ENCODE peak calls at places on chromosomes 16 and 17, in four cellular contexts. I, W, V and D are unnamed samples.
A peak's percentile ranks its signal among the peaks of the same experiment; 100 is the strongest.

GRCh38 chr16:89378947-89379771 is 111.2 kb downstream of the ANKRD11 start:
- DNase-seq in I (no peak), W (no peak), V (no peak), D (no peak)

GRCh38 chr17:3773511-3773910 is 27.5 kb downstream of the ITGAE start:
- DNase-seq in I (no peak), W (no peak), V (no peak), D (no peak)

GRCh38 chr16:19287241-19287640 is 1.7 kb downstream of the CLEC19A start:
- DNase-seq in I (no peak), W (no peak), V (no peak), D (no peak)

GRCh38 chr16:67235816-67236547 is 9.1 kb downstream of the TMEM208 start:
- DNase-seq in I (peak; percentile 23), W (no peak), V (no peak), D (no peak)

GRCh38 chr17:60077672-60078519 is 825 bp downstream of the HEATR6 start:
- DNase-seq in I (no peak), W (no peak), V (no peak), D (no peak)

GRCh38 chr16:89315791-89316581 is 98.5 kb downstream of the ZNF778 start:
- DNase-seq in I (no peak), W (peak; percentile 29), V (no peak), D (no peak)

GRCh38 chr16:55842369-55843104 is 9.6 kb upstream of the CES1 start:
- DNase-seq in I (peak; percentile 61), W (peak; percentile 56), V (no peak), D (peak; percentile 52)

GRCh38 chr17:78935419-78936323 is 10.5 kb upstream of the TIMP2 start:
- DNase-seq in I (peak; percentile 26), W (no peak), V (no peak), D (peak; percentile 43)

GRCh38 chr17:76540381-76541300 is 797 bp downstream of the PRCD start:
- DNase-seq in I (peak; percentile 98), W (peak; percentile 73), V (peak; percentile 95), D (peak; percentile 97)

GRCh38 chr17:7885357-7886226 is 3.0 kb upstream of the CHD3 start:
- DNase-seq in I (peak; percentile 55), W (no peak), V (peak; percentile 53), D (peak; percentile 77)

GRCh38 chr17:72592242-72592966 is 471.6 kb downstream of the SOX9 start:
- DNase-seq in I (peak; percentile 56), W (peak; percentile 78), V (peak; percentile 81), D (peak; percentile 96)

GRCh38 chr16:46629331-46629843 is 8.2 kb upstream of the SHCBP1 start:
- DNase-seq in I (peak; percentile 42), W (peak; percentile 60), V (no peak), D (peak; percentile 50)

GRCh38 chr17:48175692-48176450 is 68.3 kb downstream of the SNX11 start:
- DNase-seq in I (no peak), W (no peak), V (no peak), D (no peak)
- TF ChIP-seq ELF4 in I (no peak), W (no peak), V (no peak), D (no peak)

DNA sequence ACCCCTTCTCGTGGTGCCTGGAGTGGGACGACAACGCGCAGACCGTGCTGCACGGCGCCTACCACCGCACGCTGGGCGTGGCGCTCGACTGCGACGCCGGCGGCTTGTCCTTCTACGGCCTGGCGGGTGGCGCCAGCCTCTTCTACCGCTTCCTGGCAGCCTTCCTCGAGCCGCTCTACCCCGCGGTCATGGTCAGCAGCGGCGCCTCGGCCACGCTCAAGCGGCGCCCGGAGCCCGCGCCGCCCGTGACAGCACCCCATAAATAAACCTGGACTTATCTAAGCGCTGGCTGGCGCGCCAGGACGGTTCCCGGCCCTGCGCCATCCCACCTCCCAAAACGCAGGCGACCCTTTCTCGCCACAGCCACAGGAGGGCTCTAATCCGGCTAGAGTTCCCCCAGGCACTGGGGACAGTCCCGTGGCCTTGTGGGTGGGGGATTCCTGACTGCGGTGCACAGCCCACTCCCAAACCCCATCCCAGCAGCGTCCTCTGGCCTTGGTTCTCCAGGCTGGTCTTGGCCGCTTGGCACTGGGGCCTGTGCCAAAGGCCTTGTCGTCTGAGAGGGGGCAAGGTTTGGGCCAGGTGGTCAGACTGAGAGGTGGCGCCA is 10.2 kb upstream of the SLC16A5 start:
- DNase-seq in I (no peak), W (no peak), V (peak; percentile 51), D (no peak)
- TF ChIP-seq ELF4 in I (no peak), W (no peak), V (no peak), D (no peak)

DNA sequence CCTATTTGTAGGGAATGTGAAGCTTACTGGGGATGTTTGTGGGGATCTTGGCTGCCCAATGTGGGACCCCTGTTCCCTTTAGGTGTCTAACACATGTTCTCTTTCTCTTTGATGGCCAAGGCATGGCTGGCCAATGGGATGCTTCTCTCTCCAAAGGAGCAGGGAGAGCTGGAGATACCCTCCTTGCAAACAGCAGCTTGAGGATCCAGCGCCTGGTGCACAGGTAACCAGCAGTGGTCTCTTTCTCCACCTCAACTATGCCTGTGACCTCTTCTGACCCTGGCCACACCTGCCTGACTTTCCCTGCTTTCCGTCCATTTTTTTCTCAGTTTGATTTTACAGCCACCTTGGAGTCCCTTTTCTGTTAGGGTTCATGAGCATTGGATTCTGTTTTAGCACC is 16.8 kb upstream of the NKD1 start:
- DNase-seq in I (no peak), W (no peak), V (no peak), D (no peak)
- TF ChIP-seq ELF4 in I (no peak), W (no peak), V (no peak), D (no peak)

GRCh38 chr16:69921125-69921524 is 30.0 kb upstream of the CLEC18A start:
- DNase-seq in I (no peak), W (no peak), V (no peak), D (no peak)
- TF ChIP-seq ELF4 in I (no peak), W (no peak), V (no peak), D (no peak)

GRCh38 chr16:30697264-30698138 is 1.5 kb upstream of the SRCAP start:
- DNase-seq in I (peak; percentile 86), W (no peak), V (no peak), D (peak; percentile 99)
- TF ChIP-seq ELF4 in I (no peak), W (no peak), V (no peak), D (no peak)

GRCh38 chr16:81846105-81846504 is 67.0 kb downstream of the PLCG2 start:
- DNase-seq in I (no peak), W (no peak), V (no peak), D (no peak)

GRCh38 chr16:81838794-81839193 is 59.7 kb downstream of the PLCG2 start:
- DNase-seq in I (no peak), W (no peak), V (no peak), D (no peak)

GRCh38 chr16:81842564-81843242 is 63.6 kb downstream of the PLCG2 start:
- DNase-seq in I (no peak), W (no peak), V (no peak), D (no peak)

GRCh38 chr16:81841709-81842108 is 62.6 kb downstream of the PLCG2 start:
- DNase-seq in I (no peak), W (no peak), V (no peak), D (no peak)

GRCh38 chr16:81843243-81843582 is 64.1 kb downstream of the PLCG2 start:
- DNase-seq in I (no peak), W (no peak), V (no peak), D (no peak)
- TF ChIP-seq ELF4 in I (no peak), W (no peak), V (no peak), D (no peak)

GRCh38 chr17:4972322-4972721 is 4.7 kb upstream of the SPAG7 start:
- DNase-seq in I (no peak), W (no peak), V (no peak), D (no peak)

GRCh38 chr17:4972752-4973151 is 5.1 kb upstream of the SPAG7 start:
- DNase-seq in I (no peak), W (no peak), V (peak; percentile 40), D (no peak)

GRCh38 chr17:4973431-4973830 is 5.8 kb upstream of the SPAG7 start:
- DNase-seq in I (no peak), W (no peak), V (no peak), D (no peak)

GRCh38 chr17:4970273-4970672 is 2.7 kb upstream of the SPAG7 start:
- DNase-seq in I (no peak), W (no peak), V (no peak), D (no peak)

GRCh38 chr17:4971826-4972225 is 4.2 kb upstream of the SPAG7 start:
- DNase-seq in I (no peak), W (no peak), V (no peak), D (no peak)
- TF ChIP-seq ELF4 in I (no peak), W (no peak), V (no peak), D (no peak)

GRCh38 chr16:7420843-7421242 is 88.2 kb downstream of the RBFOX1 start:
- DNase-seq in I (no peak), W (no peak), V (no peak), D (no peak)

GRCh38 chr16:7422489-7422888 is 89.8 kb downstream of the RBFOX1 start:
- DNase-seq in I (no peak), W (no peak), V (no peak), D (no peak)

GRCh38 chr16:7421578-7421977 is 88.9 kb downstream of the RBFOX1 start:
- DNase-seq in I (no peak), W (no peak), V (no peak), D (no peak)

DNA sequence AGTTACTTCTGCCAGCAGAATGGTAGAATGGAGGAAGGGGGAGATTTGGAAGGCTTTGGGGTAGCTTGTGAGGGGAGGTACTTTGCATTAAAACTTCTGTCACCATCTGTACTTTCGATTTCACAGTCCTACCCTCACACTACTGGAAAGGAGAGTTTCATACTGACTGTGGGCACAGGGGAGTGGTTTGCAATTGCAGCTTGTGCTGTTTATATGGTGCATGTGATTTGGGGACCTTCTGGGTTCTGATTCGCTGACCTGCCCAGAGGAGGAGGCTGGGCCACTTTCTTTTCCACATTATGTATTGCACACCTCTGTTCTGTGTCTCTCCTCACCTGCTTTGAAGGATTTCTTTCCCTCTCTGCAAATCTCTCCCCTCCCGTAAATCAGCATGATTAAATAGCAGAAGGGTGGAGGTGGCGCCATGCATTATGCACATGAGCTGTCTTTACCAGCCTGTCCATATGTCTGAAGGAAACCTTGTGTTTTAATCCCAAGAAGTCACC is 90.8 kb downstream of the RBFOX1 start:
- DNase-seq in I (no peak), W (no peak), V (no peak), D (no peak)
- TF ChIP-seq ELF4 in I (no peak), W (no peak), V (no peak), D (no peak)

GRCh38 chr17:55760643-55761355 is 9.9 kb downstream of the PCTP start:
- DNase-seq in I (no peak), W (no peak), V (no peak), D (no peak)
- TF ChIP-seq ELF4 in I (no peak), W (no peak), V (no peak), D (no peak)

DNA sequence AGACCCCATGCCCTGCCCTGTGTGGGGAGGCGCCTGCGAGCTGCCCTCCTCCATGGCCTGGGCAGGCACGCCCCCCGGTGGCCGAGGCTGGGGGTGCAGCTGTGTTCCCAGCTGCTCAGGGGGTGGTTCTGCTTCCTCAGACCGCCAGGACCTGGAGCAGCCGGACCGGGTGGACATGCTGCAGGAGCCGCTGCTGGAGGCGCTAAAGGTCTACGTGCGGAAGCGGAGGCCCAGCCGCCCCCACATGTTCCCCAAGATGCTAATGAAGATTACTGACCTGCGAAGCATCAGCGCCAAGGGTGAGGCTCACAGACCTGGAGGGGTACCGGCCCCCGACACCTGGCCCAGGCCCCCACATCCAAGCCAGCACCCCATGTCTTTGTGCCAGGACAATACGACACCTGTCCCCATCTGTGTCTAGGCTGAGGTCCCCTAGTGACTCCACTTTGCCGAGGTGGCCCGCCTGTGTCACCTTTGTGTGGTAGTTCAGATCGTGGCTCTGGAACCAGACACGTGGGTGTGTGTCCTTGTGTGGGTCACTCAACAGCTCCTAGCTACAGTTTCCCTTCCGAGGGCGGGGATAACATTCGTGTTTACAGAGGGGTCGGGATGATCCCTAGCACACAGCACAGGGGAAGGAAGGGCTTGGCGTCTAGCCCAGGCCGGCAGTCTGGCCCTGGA is 9.3 kb downstream of the GJD3 start:
- DNase-seq in I (peak; percentile 86), W (peak; percentile 58), V (peak; percentile 96), D (peak; percentile 72)
- TF ChIP-seq ELF4 in I (no peak), W (no peak), V (no peak), D (no peak)